ENCODE peak calls at places on chromosome 13, in nine cellular contexts. One of them, this sample, is unnamed.

GRCh38 chr13:43865892-43866291 is 13.6 kb downstream of the CCDC122 start:
- DNase-seq in activated CD4-positive, alpha-beta T cell treated with anti-CD3 and anti-CD28 coated beads, Interleukin-2, amount 50 U/mL, for 48 hours: no peak
- DNase-seq in WTC11: no peak
- DNase-seq in LoVo: no peak
- DNase-seq in EH: peak; percentile 75
- DNase-seq in stimulated activated CD4-positive, alpha-beta T cell treated with anti-CD3 and anti-CD28 coated beads, Interleukin-2, amount 100 ng/mL, for 24 hours: no peak
- DNase-seq in vagina: no peak
- DNase-seq in nephron progenitor cell: no peak
- DNase-seq in T-cell: no peak
- DNase-seq in this sample: no peak

GRCh38 chr13:98427331-98427995 is 149.4 kb downstream of the STK24 start:
- DNase-seq in activated CD4-positive, alpha-beta T cell treated with anti-CD3 and anti-CD28 coated beads, Interleukin-2, amount 50 U/mL, for 48 hours: no peak
- DNase-seq in WTC11: no peak
- DNase-seq in LoVo: no peak
- DNase-seq in EH: no peak
- DNase-seq in stimulated activated CD4-positive, alpha-beta T cell treated with anti-CD3 and anti-CD28 coated beads, Interleukin-2, amount 100 ng/mL, for 24 hours: no peak
- DNase-seq in vagina: no peak
- DNase-seq in nephron progenitor cell: no peak
- DNase-seq in T-cell: no peak
- DNase-seq in this sample: no peak

GRCh38 chr13:49731766-49732165 is 40.5 kb upstream of the EBPL start:
- DNase-seq in activated CD4-positive, alpha-beta T cell treated with anti-CD3 and anti-CD28 coated beads, Interleukin-2, amount 50 U/mL, for 48 hours: no peak
- DNase-seq in WTC11: no peak
- DNase-seq in LoVo: no peak
- DNase-seq in EH: peak; percentile 87
- DNase-seq in stimulated activated CD4-positive, alpha-beta T cell treated with anti-CD3 and anti-CD28 coated beads, Interleukin-2, amount 100 ng/mL, for 24 hours: no peak
- DNase-seq in vagina: no peak
- DNase-seq in nephron progenitor cell: no peak
- DNase-seq in T-cell: no peak
- DNase-seq in this sample: no peak

GRCh38 chr13:95502216-95502615 is 50.3 kb upstream of the CLDN10 start:
- DNase-seq in activated CD4-positive, alpha-beta T cell treated with anti-CD3 and anti-CD28 coated beads, Interleukin-2, amount 50 U/mL, for 48 hours: no peak
- DNase-seq in WTC11: no peak
- DNase-seq in LoVo: no peak
- DNase-seq in EH: no peak
- DNase-seq in stimulated activated CD4-positive, alpha-beta T cell treated with anti-CD3 and anti-CD28 coated beads, Interleukin-2, amount 100 ng/mL, for 24 hours: no peak
- DNase-seq in vagina: no peak
- DNase-seq in nephron progenitor cell: no peak
- DNase-seq in T-cell: no peak
- DNase-seq in this sample: no peak

GRCh38 chr13:76677047-76677446 is 209.2 kb downstream of the KCTD12 start:
- DNase-seq in activated CD4-positive, alpha-beta T cell treated with anti-CD3 and anti-CD28 coated beads, Interleukin-2, amount 50 U/mL, for 48 hours: no peak
- DNase-seq in WTC11: no peak
- DNase-seq in LoVo: no peak
- DNase-seq in EH: peak; percentile 9
- DNase-seq in stimulated activated CD4-positive, alpha-beta T cell treated with anti-CD3 and anti-CD28 coated beads, Interleukin-2, amount 100 ng/mL, for 24 hours: no peak
- DNase-seq in vagina: no peak
- DNase-seq in nephron progenitor cell: no peak
- DNase-seq in T-cell: no peak
- DNase-seq in this sample: no peak

GRCh38 chr13:27973956-27974662 is 5.0 kb upstream of the CDX2 start:
- DNase-seq in activated CD4-positive, alpha-beta T cell treated with anti-CD3 and anti-CD28 coated beads, Interleukin-2, amount 50 U/mL, for 48 hours: no peak
- DNase-seq in WTC11: no peak
- DNase-seq in LoVo: no peak
- DNase-seq in EH: no peak
- DNase-seq in stimulated activated CD4-positive, alpha-beta T cell treated with anti-CD3 and anti-CD28 coated beads, Interleukin-2, amount 100 ng/mL, for 24 hours: no peak
- DNase-seq in vagina: no peak
- DNase-seq in nephron progenitor cell: no peak
- DNase-seq in T-cell: no peak
- DNase-seq in this sample: peak; percentile 14

GRCh38 chr13:33000365-33000764 is 15.9 kb upstream of the KL start:
- DNase-seq in activated CD4-positive, alpha-beta T cell treated with anti-CD3 and anti-CD28 coated beads, Interleukin-2, amount 50 U/mL, for 48 hours: no peak
- DNase-seq in WTC11: no peak
- DNase-seq in LoVo: no peak
- DNase-seq in EH: no peak
- DNase-seq in stimulated activated CD4-positive, alpha-beta T cell treated with anti-CD3 and anti-CD28 coated beads, Interleukin-2, amount 100 ng/mL, for 24 hours: no peak
- DNase-seq in vagina: no peak
- DNase-seq in nephron progenitor cell: no peak
- DNase-seq in T-cell: no peak
- DNase-seq in this sample: no peak

GRCh38 chr13:37059136-37059847 is at the start of gene SUPT20H:
- DNase-seq in activated CD4-positive, alpha-beta T cell treated with anti-CD3 and anti-CD28 coated beads, Interleukin-2, amount 50 U/mL, for 48 hours: peak; percentile 95
- DNase-seq in WTC11: peak; percentile 95
- DNase-seq in LoVo: peak; percentile 91
- DNase-seq in EH: peak; percentile 91
- DNase-seq in stimulated activated CD4-positive, alpha-beta T cell treated with anti-CD3 and anti-CD28 coated beads, Interleukin-2, amount 100 ng/mL, for 24 hours: peak; percentile 95
- DNase-seq in vagina: no peak
- DNase-seq in nephron progenitor cell: peak; percentile 97
- DNase-seq in T-cell: peak; percentile 93
- DNase-seq in this sample: peak; percentile 96

GRCh38 chr13:20969182-20969581 is 66.6 kb upstream of the XPO4 start:
- DNase-seq in activated CD4-positive, alpha-beta T cell treated with anti-CD3 and anti-CD28 coated beads, Interleukin-2, amount 50 U/mL, for 48 hours: no peak
- DNase-seq in WTC11: no peak
- DNase-seq in LoVo: peak; percentile 37
- DNase-seq in EH: peak; percentile 61
- DNase-seq in stimulated activated CD4-positive, alpha-beta T cell treated with anti-CD3 and anti-CD28 coated beads, Interleukin-2, amount 100 ng/mL, for 24 hours: no peak
- DNase-seq in vagina: no peak
- DNase-seq in nephron progenitor cell: no peak
- DNase-seq in T-cell: no peak
- DNase-seq in this sample: no peak

GRCh38 chr13:113741101-113741731 is 17.8 kb upstream of the TMEM255B start:
- DNase-seq in activated CD4-positive, alpha-beta T cell treated with anti-CD3 and anti-CD28 coated beads, Interleukin-2, amount 50 U/mL, for 48 hours: no peak
- DNase-seq in WTC11: no peak
- DNase-seq in LoVo: no peak
- DNase-seq in EH: no peak
- DNase-seq in stimulated activated CD4-positive, alpha-beta T cell treated with anti-CD3 and anti-CD28 coated beads, Interleukin-2, amount 100 ng/mL, for 24 hours: no peak
- DNase-seq in vagina: no peak
- DNase-seq in nephron progenitor cell: no peak
- DNase-seq in T-cell: no peak
- DNase-seq in this sample: no peak

GRCh38 chr13:107450931-107451330 is 764.4 kb downstream of the LIG4 start:
- DNase-seq in activated CD4-positive, alpha-beta T cell treated with anti-CD3 and anti-CD28 coated beads, Interleukin-2, amount 50 U/mL, for 48 hours: no peak
- DNase-seq in WTC11: no peak
- DNase-seq in LoVo: no peak
- DNase-seq in EH: peak; percentile 4
- DNase-seq in stimulated activated CD4-positive, alpha-beta T cell treated with anti-CD3 and anti-CD28 coated beads, Interleukin-2, amount 100 ng/mL, for 24 hours: no peak
- DNase-seq in vagina: no peak
- DNase-seq in nephron progenitor cell: no peak
- DNase-seq in T-cell: no peak
- DNase-seq in this sample: no peak

GRCh38 chr13:26370495-26370990 is 116.6 kb downstream of the CDK8 start:
- DNase-seq in activated CD4-positive, alpha-beta T cell treated with anti-CD3 and anti-CD28 coated beads, Interleukin-2, amount 50 U/mL, for 48 hours: no peak
- DNase-seq in WTC11: no peak
- DNase-seq in LoVo: no peak
- DNase-seq in EH: no peak
- DNase-seq in stimulated activated CD4-positive, alpha-beta T cell treated with anti-CD3 and anti-CD28 coated beads, Interleukin-2, amount 100 ng/mL, for 24 hours: no peak
- DNase-seq in vagina: no peak
- DNase-seq in nephron progenitor cell: no peak
- DNase-seq in T-cell: no peak
- DNase-seq in this sample: no peak

GRCh38 chr13:27968316-27969072 is 621 bp downstream of the CDX2 start:
- DNase-seq in activated CD4-positive, alpha-beta T cell treated with anti-CD3 and anti-CD28 coated beads, Interleukin-2, amount 50 U/mL, for 48 hours: no peak
- DNase-seq in WTC11: peak; percentile 62
- DNase-seq in LoVo: no peak
- DNase-seq in EH: no peak
- DNase-seq in stimulated activated CD4-positive, alpha-beta T cell treated with anti-CD3 and anti-CD28 coated beads, Interleukin-2, amount 100 ng/mL, for 24 hours: no peak
- DNase-seq in vagina: no peak
- DNase-seq in nephron progenitor cell: peak; percentile 67
- DNase-seq in T-cell: no peak
- DNase-seq in this sample: peak; percentile 33

GRCh38 chr13:110301083-110301482 is 5.9 kb downstream of the COL4A1 start:
- DNase-seq in activated CD4-positive, alpha-beta T cell treated with anti-CD3 and anti-CD28 coated beads, Interleukin-2, amount 50 U/mL, for 48 hours: no peak
- DNase-seq in WTC11: no peak
- DNase-seq in LoVo: no peak
- DNase-seq in EH: no peak
- DNase-seq in stimulated activated CD4-positive, alpha-beta T cell treated with anti-CD3 and anti-CD28 coated beads, Interleukin-2, amount 100 ng/mL, for 24 hours: no peak
- DNase-seq in vagina: peak; percentile 83
- DNase-seq in nephron progenitor cell: no peak
- DNase-seq in T-cell: no peak
- DNase-seq in this sample: no peak

GRCh38 chr13:105907319-105908019 is 628.0 kb downstream of the EFNB2 start:
- DNase-seq in activated CD4-positive, alpha-beta T cell treated with anti-CD3 and anti-CD28 coated beads, Interleukin-2, amount 50 U/mL, for 48 hours: no peak
- DNase-seq in WTC11: no peak
- DNase-seq in LoVo: no peak
- DNase-seq in EH: no peak
- DNase-seq in stimulated activated CD4-positive, alpha-beta T cell treated with anti-CD3 and anti-CD28 coated beads, Interleukin-2, amount 100 ng/mL, for 24 hours: no peak
- DNase-seq in vagina: no peak
- DNase-seq in nephron progenitor cell: no peak
- DNase-seq in T-cell: no peak
- DNase-seq in this sample: no peak

GRCh38 chr13:31224174-31224669 is 24.4 kb downstream of the B3GLCT start:
- DNase-seq in activated CD4-positive, alpha-beta T cell treated with anti-CD3 and anti-CD28 coated beads, Interleukin-2, amount 50 U/mL, for 48 hours: no peak
- DNase-seq in WTC11: no peak
- DNase-seq in LoVo: no peak
- DNase-seq in EH: no peak
- DNase-seq in stimulated activated CD4-positive, alpha-beta T cell treated with anti-CD3 and anti-CD28 coated beads, Interleukin-2, amount 100 ng/mL, for 24 hours: no peak
- DNase-seq in vagina: no peak
- DNase-seq in nephron progenitor cell: no peak
- DNase-seq in T-cell: no peak
- DNase-seq in this sample: no peak

GRCh38 chr13:39918837-39919236 is 263.4 kb downstream of the COG6 start:
- DNase-seq in activated CD4-positive, alpha-beta T cell treated with anti-CD3 and anti-CD28 coated beads, Interleukin-2, amount 50 U/mL, for 48 hours: no peak
- DNase-seq in WTC11: no peak
- DNase-seq in LoVo: no peak
- DNase-seq in EH: no peak
- DNase-seq in stimulated activated CD4-positive, alpha-beta T cell treated with anti-CD3 and anti-CD28 coated beads, Interleukin-2, amount 100 ng/mL, for 24 hours: no peak
- DNase-seq in vagina: no peak
- DNase-seq in nephron progenitor cell: no peak
- DNase-seq in T-cell: no peak
- DNase-seq in this sample: no peak

GRCh38 chr13:73754727-73755292 is 379.4 kb downstream of the KLF12 start:
- DNase-seq in activated CD4-positive, alpha-beta T cell treated with anti-CD3 and anti-CD28 coated beads, Interleukin-2, amount 50 U/mL, for 48 hours: no peak
- DNase-seq in WTC11: no peak
- DNase-seq in LoVo: peak; percentile 74
- DNase-seq in EH: peak; percentile 66
- DNase-seq in stimulated activated CD4-positive, alpha-beta T cell treated with anti-CD3 and anti-CD28 coated beads, Interleukin-2, amount 100 ng/mL, for 24 hours: peak; percentile 22
- DNase-seq in vagina: no peak
- DNase-seq in nephron progenitor cell: peak; percentile 30
- DNase-seq in T-cell: no peak
- DNase-seq in this sample: peak; percentile 30

GRCh38 chr13:91546865-91547264 is 148.4 kb downstream of the GPC5 start:
- DNase-seq in activated CD4-positive, alpha-beta T cell treated with anti-CD3 and anti-CD28 coated beads, Interleukin-2, amount 50 U/mL, for 48 hours: no peak
- DNase-seq in WTC11: no peak
- DNase-seq in LoVo: no peak
- DNase-seq in EH: no peak
- DNase-seq in stimulated activated CD4-positive, alpha-beta T cell treated with anti-CD3 and anti-CD28 coated beads, Interleukin-2, amount 100 ng/mL, for 24 hours: no peak
- DNase-seq in vagina: no peak
- DNase-seq in nephron progenitor cell: no peak
- DNase-seq in T-cell: no peak
- DNase-seq in this sample: no peak

GRCh38 chr13:91817250-91817649 is 418.8 kb downstream of the GPC5 start:
- DNase-seq in activated CD4-positive, alpha-beta T cell treated with anti-CD3 and anti-CD28 coated beads, Interleukin-2, amount 50 U/mL, for 48 hours: no peak
- DNase-seq in WTC11: no peak
- DNase-seq in LoVo: no peak
- DNase-seq in EH: no peak
- DNase-seq in stimulated activated CD4-positive, alpha-beta T cell treated with anti-CD3 and anti-CD28 coated beads, Interleukin-2, amount 100 ng/mL, for 24 hours: no peak
- DNase-seq in vagina: no peak
- DNase-seq in nephron progenitor cell: no peak
- DNase-seq in T-cell: no peak
- DNase-seq in this sample: peak; percentile 17

GRCh38 chr13:44402902-44403719 is 29.5 kb downstream of the SERP2 start:
- DNase-seq in activated CD4-positive, alpha-beta T cell treated with anti-CD3 and anti-CD28 coated beads, Interleukin-2, amount 50 U/mL, for 48 hours: no peak
- DNase-seq in WTC11: no peak
- DNase-seq in LoVo: no peak
- DNase-seq in EH: no peak
- DNase-seq in stimulated activated CD4-positive, alpha-beta T cell treated with anti-CD3 and anti-CD28 coated beads, Interleukin-2, amount 100 ng/mL, for 24 hours: no peak
- DNase-seq in vagina: no peak
- DNase-seq in nephron progenitor cell: no peak
- DNase-seq in T-cell: no peak
- DNase-seq in this sample: no peak

GRCh38 chr13:51241720-51242119 is 19.5 kb downstream of the FAM124A start:
- DNase-seq in activated CD4-positive, alpha-beta T cell treated with anti-CD3 and anti-CD28 coated beads, Interleukin-2, amount 50 U/mL, for 48 hours: no peak
- DNase-seq in WTC11: no peak
- DNase-seq in LoVo: no peak
- DNase-seq in EH: no peak
- DNase-seq in stimulated activated CD4-positive, alpha-beta T cell treated with anti-CD3 and anti-CD28 coated beads, Interleukin-2, amount 100 ng/mL, for 24 hours: no peak
- DNase-seq in vagina: no peak
- DNase-seq in nephron progenitor cell: no peak
- DNase-seq in T-cell: no peak
- DNase-seq in this sample: no peak

GRCh38 chr13:51125495-51126226 is 14.6 kb upstream of the C13orf42 start:
- DNase-seq in activated CD4-positive, alpha-beta T cell treated with anti-CD3 and anti-CD28 coated beads, Interleukin-2, amount 50 U/mL, for 48 hours: peak; percentile 50
- DNase-seq in WTC11: peak; percentile 66
- DNase-seq in LoVo: peak; percentile 70
- DNase-seq in EH: peak; percentile 62
- DNase-seq in stimulated activated CD4-positive, alpha-beta T cell treated with anti-CD3 and anti-CD28 coated beads, Interleukin-2, amount 100 ng/mL, for 24 hours: peak; percentile 52
- DNase-seq in vagina: no peak
- DNase-seq in nephron progenitor cell: peak; percentile 60
- DNase-seq in T-cell: peak; percentile 12
- DNase-seq in this sample: peak; percentile 73

GRCh38 chr13:105518086-105518485 is 1017.4 kb downstream of the EFNB2 start:
- DNase-seq in activated CD4-positive, alpha-beta T cell treated with anti-CD3 and anti-CD28 coated beads, Interleukin-2, amount 50 U/mL, for 48 hours: no peak
- DNase-seq in WTC11: no peak
- DNase-seq in LoVo: no peak
- DNase-seq in EH: peak; percentile 62
- DNase-seq in stimulated activated CD4-positive, alpha-beta T cell treated with anti-CD3 and anti-CD28 coated beads, Interleukin-2, amount 100 ng/mL, for 24 hours: no peak
- DNase-seq in vagina: no peak
- DNase-seq in nephron progenitor cell: no peak
- DNase-seq in T-cell: no peak
- DNase-seq in this sample: no peak

GRCh38 chr13:39039033-39039432 is 777 bp downstream of the NHLRC3 start:
- DNase-seq in activated CD4-positive, alpha-beta T cell treated with anti-CD3 and anti-CD28 coated beads, Interleukin-2, amount 50 U/mL, for 48 hours: no peak
- DNase-seq in WTC11: no peak
- DNase-seq in LoVo: no peak
- DNase-seq in EH: no peak
- DNase-seq in stimulated activated CD4-positive, alpha-beta T cell treated with anti-CD3 and anti-CD28 coated beads, Interleukin-2, amount 100 ng/mL, for 24 hours: no peak
- DNase-seq in vagina: no peak
- DNase-seq in nephron progenitor cell: no peak
- DNase-seq in T-cell: no peak
- DNase-seq in this sample: no peak

GRCh38 chr13:46721054-46721453 is 75.9 kb downstream of the ESD start:
- DNase-seq in activated CD4-positive, alpha-beta T cell treated with anti-CD3 and anti-CD28 coated beads, Interleukin-2, amount 50 U/mL, for 48 hours: peak; percentile 37
- DNase-seq in WTC11: peak; percentile 32
- DNase-seq in LoVo: peak; percentile 19
- DNase-seq in EH: peak; percentile 55
- DNase-seq in stimulated activated CD4-positive, alpha-beta T cell treated with anti-CD3 and anti-CD28 coated beads, Interleukin-2, amount 100 ng/mL, for 24 hours: peak; percentile 46
- DNase-seq in vagina: no peak
- DNase-seq in nephron progenitor cell: peak; percentile 53
- DNase-seq in T-cell: peak; percentile 23
- DNase-seq in this sample: peak; percentile 53

This sample was measured in SK-N-SH.